ENCODE peak calls at places on chromosomes 7 and 10, in five cellular contexts. C, W, S, Y and B are unnamed samples.

GRCh38 chr10:131609176-131609575 is 291.6 kb upstream of the PPP2R2D start:
- DNase-seq in S (no peak), W (no peak), Y (no peak), C (no peak), B (no peak)

GRCh38 chr10:67539312-67539711 is 156.7 kb downstream of the CTNNA3 start:
- DNase-seq in S (no peak), Y (no peak), W (no peak), C (no peak), B (no peak)

GRCh38 chr7:151829707-151830106 is 47.2 kb downstream of the PRKAG2 start:
- DNase-seq in S (no peak), W (no peak), Y (no peak), C (no peak), B (no peak)

GRCh38 chr10:51895209-51895608 is 195.8 kb upstream of the CSTF2T start:
- DNase-seq in C (no peak), S (no peak), W (no peak), Y (no peak), B (no peak)

GRCh38 chr10:85510682-85511081 is 855.9 kb downstream of the GRID1 start:
- DNase-seq in C (no peak), W (no peak), Y (no peak), S (no peak), B (no peak)

GRCh38 chr10:32073676-32074075 is 17.5 kb upstream of the KIF5B start:
- DNase-seq in W (no peak), C (no peak), S (no peak), Y (no peak), B (no peak)

GRCh38 chr7:19390795-19391194 is 245.6 kb upstream of the FERD3L start:
- DNase-seq in W (no peak), S (no peak), Y (no peak), C (no peak), B (no peak)

GRCh38 chr7:19519443-19519977 is 189.3 kb downstream of the POLR1F start:
- DNase-seq in S (no peak), C (peak; percentile 89), Y (peak; percentile 14), W (no peak), B (no peak)

GRCh38 chr7:6616854-6617643 is 1.6 kb downstream of the ZNF853 start:
- DNase-seq in Y (no peak), W (no peak), C (no peak), S (no peak), B (no peak)

GRCh38 chr7:143906895-143907294 is 4.9 kb upstream of the TCAF1 start:
- DNase-seq in W (no peak), S (no peak), C (no peak), Y (peak; percentile 67), B (no peak)

GRCh38 chr7:142140560-142140959 is 29.0 kb downstream of the MGAM2 start:
- DNase-seq in C (no peak), W (no peak), Y (no peak), S (no peak), B (no peak)

GRCh38 chr10:31761156-31761555 is 167.5 kb downstream of the ARHGAP12 start:
- DNase-seq in C (no peak), W (no peak), S (no peak), Y (no peak), B (no peak)

GRCh38 chr10:3107426-3107961 is 40.1 kb downstream of the PFKP start:
- DNase-seq in W (no peak), Y (no peak), C (no peak), S (no peak), B (no peak)

GRCh38 chr10:124231188-124232135 is 138.1 kb upstream of the CHST15 start:
- DNase-seq in S (no peak), C (no peak), Y (no peak), W (peak; percentile 69), B (no peak)

GRCh38 chr10:102775973-102776669 is 32.4 kb downstream of the WBP1L start:
- DNase-seq in Y (peak; percentile 38), C (no peak), S (no peak), W (peak; percentile 62), B (peak; percentile 52)

GRCh38 chr10:124647421-124648130 is 96.6 kb downstream of the FAM53B start:
- DNase-seq in Y (peak; percentile 58), S (no peak), C (no peak), W (peak; percentile 70), B (peak; percentile 65)

GRCh38 chr7:111741811-111742240 is 179.5 kb upstream of the IMMP2L start:
- DNase-seq in Y (peak; percentile 83), S (no peak), W (peak; percentile 27), C (peak; percentile 78), B (peak; percentile 69)

GRCh38 chr10:99366666-99367065 is 37.5 kb downstream of the CNNM1 start:
- DNase-seq in Y (no peak), C (no peak), S (no peak), W (no peak), B (no peak)

GRCh38 chr7:131607291-131608111 is 51.1 kb upstream of the PODXL start:
- DNase-seq in C (no peak), Y (no peak), S (no peak), W (no peak), B (no peak)

GRCh38 chr10:79093658-79094411 is 25.1 kb downstream of the ZMIZ1 start:
- DNase-seq in W (no peak), C (no peak), Y (no peak), S (no peak), B (peak; percentile 92)

GRCh38 chr10:60170250-60170649 is 219.4 kb downstream of the ANK3 start:
- DNase-seq in S (no peak), C (no peak), Y (no peak), W (no peak), B (no peak)

GRCh38 chr10:106111241-106111640 is 1053.3 kb downstream of the SORCS1 start:
- DNase-seq in W (no peak), Y (no peak), C (no peak), S (no peak), B (no peak)

GRCh38 chr7:40297741-40298311 is 163.0 kb downstream of the SUGCT start:
- DNase-seq in Y (no peak), W (no peak), S (no peak), C (no peak), B (no peak)